ENCODE peak calls at places on chromosomes 7 and 10, in four cellular contexts. One of them, this sample, is unnamed.
A peak's percentile ranks its signal among the peaks of the same experiment; 100 is the strongest.

GRCh38 chr7:30206466-30206865 is 71.7 kb downstream of the MTURN start:
- DNase-seq in HCT116: peak; percentile 63
- DNase-seq in K562: no peak
- DNase-seq in HEK293T: no peak
- DNase-seq in this sample: no peak

GRCh38 chr10:43338117-43338516 is 33.3 kb upstream of the FXYD4 start:
- DNase-seq in HCT116: no peak
- DNase-seq in K562: no peak
- DNase-seq in HEK293T: no peak
- DNase-seq in this sample: peak; percentile 37

GRCh38 chr10:96413151-96413787 is 54.5 kb upstream of the OPALIN start:
- DNase-seq in HCT116: no peak
- DNase-seq in K562: peak; percentile 19
- DNase-seq in HEK293T: no peak
- DNase-seq in this sample: peak; percentile 66

GRCh38 chr7:142808802-142809583 is 38.2 kb downstream of the PRSS2 start:
- DNase-seq in HCT116: no peak
- DNase-seq in K562: peak; percentile 67
- DNase-seq in HEK293T: no peak
- DNase-seq in this sample: no peak

GRCh38 chr10:23868121-23868520 is 340.8 kb upstream of the KIAA1217 start:
- DNase-seq in HCT116: no peak
- DNase-seq in K562: no peak
- DNase-seq in HEK293T: no peak
- DNase-seq in this sample: no peak

GRCh38 chr7:122546496-122546895 is 152.4 kb downstream of the RNF133 start:
- DNase-seq in HCT116: no peak
- DNase-seq in K562: no peak
- DNase-seq in HEK293T: no peak
- DNase-seq in this sample: no peak

GRCh38 chr7:145534301-145534700 is 582.3 kb upstream of the CNTNAP2 start:
- DNase-seq in HCT116: no peak
- DNase-seq in K562: no peak
- DNase-seq in HEK293T: no peak
- DNase-seq in this sample: no peak

GRCh38 chr10:117256910-117257309 is 16.0 kb downstream of the SLC18A2 start:
- DNase-seq in HCT116: no peak
- DNase-seq in K562: no peak
- DNase-seq in HEK293T: no peak
- DNase-seq in this sample: no peak

GRCh38 chr7:98995111-98995510 is 116.8 kb downstream of the TRRAP start:
- DNase-seq in HCT116: no peak
- DNase-seq in K562: no peak
- DNase-seq in HEK293T: no peak
- DNase-seq in this sample: no peak

GRCh38 chr10:77163670-77164348 is 473.8 kb downstream of the KCNMA1 start:
- DNase-seq in HCT116: peak; percentile 43
- DNase-seq in K562: no peak
- DNase-seq in HEK293T: no peak
- DNase-seq in this sample: no peak

GRCh38 chr7:63092951-63093350 is 905.7 kb upstream of the ZNF722 start:
- DNase-seq in HCT116: no peak
- DNase-seq in K562: no peak
- DNase-seq in HEK293T: no peak
- DNase-seq in this sample: no peak

GRCh38 chr10:120998251-120998650 is 147.1 kb downstream of the WDR11 start:
- DNase-seq in HCT116: no peak
- DNase-seq in K562: no peak
- DNase-seq in HEK293T: no peak
- DNase-seq in this sample: no peak

GRCh38 chr10:34397324-34397723 is 417.8 kb downstream of the PARD3 start:
- DNase-seq in HCT116: no peak
- DNase-seq in K562: no peak
- DNase-seq in HEK293T: no peak
- DNase-seq in this sample: no peak
- TF ChIP-seq SP1 in HCT116: no peak
- TF ChIP-seq SP1 in K562: no peak
- TF ChIP-seq SP1 in HEK293T: no peak
- TF ChIP-seq SP1 in this sample: no peak

GRCh38 chr7:8637322-8637721 is 203.9 kb downstream of the NXPH1 start:
- DNase-seq in HCT116: no peak
- DNase-seq in K562: no peak
- DNase-seq in HEK293T: no peak
- DNase-seq in this sample: no peak
- TF ChIP-seq SP1 in HCT116: no peak
- TF ChIP-seq SP1 in K562: no peak
- TF ChIP-seq SP1 in HEK293T: no peak
- TF ChIP-seq SP1 in this sample: no peak

DNA sequence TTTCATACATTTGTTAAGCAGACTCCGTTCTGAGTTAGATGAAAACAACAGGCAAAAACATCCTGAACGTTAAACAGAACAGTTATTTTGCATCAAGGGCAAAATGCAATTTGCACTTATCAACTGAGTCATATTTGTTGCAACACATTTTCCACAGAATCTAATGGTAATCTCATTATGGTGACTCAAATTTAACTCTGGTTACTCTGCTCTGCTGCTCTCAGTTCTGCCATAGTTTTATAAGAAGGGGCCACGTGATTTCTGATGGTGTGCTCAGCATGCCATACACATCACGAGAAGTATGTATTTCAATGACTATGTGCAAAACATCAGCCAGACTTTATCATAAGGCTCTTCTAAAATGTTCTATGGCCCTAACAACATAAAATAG is 148.8 kb downstream of the CHCHD3 start:
- DNase-seq in HCT116: no peak
- DNase-seq in K562: no peak
- DNase-seq in HEK293T: no peak
- DNase-seq in this sample: no peak
- TF ChIP-seq SP1 in HCT116: no peak
- TF ChIP-seq SP1 in K562: no peak
- TF ChIP-seq SP1 in HEK293T: no peak
- TF ChIP-seq SP1 in this sample: no peak

GRCh38 chr10:69474688-69475432 is 23.6 kb downstream of the TSPAN15 start:
- DNase-seq in HCT116: no peak
- DNase-seq in K562: no peak
- DNase-seq in HEK293T: no peak
- DNase-seq in this sample: no peak

GRCh38 chr10:69472142-69472541 is 20.9 kb downstream of the TSPAN15 start:
- DNase-seq in HCT116: no peak
- DNase-seq in K562: no peak
- DNase-seq in HEK293T: no peak
- DNase-seq in this sample: no peak

GRCh38 chr10:69475433-69475830 is 24.2 kb downstream of the TSPAN15 start:
- DNase-seq in HCT116: no peak
- DNase-seq in K562: no peak
- DNase-seq in HEK293T: no peak
- DNase-seq in this sample: no peak

GRCh38 chr10:69472544-69472943 is 21.3 kb downstream of the TSPAN15 start:
- DNase-seq in HCT116: no peak
- DNase-seq in K562: no peak
- DNase-seq in HEK293T: no peak
- DNase-seq in this sample: no peak

DNA sequence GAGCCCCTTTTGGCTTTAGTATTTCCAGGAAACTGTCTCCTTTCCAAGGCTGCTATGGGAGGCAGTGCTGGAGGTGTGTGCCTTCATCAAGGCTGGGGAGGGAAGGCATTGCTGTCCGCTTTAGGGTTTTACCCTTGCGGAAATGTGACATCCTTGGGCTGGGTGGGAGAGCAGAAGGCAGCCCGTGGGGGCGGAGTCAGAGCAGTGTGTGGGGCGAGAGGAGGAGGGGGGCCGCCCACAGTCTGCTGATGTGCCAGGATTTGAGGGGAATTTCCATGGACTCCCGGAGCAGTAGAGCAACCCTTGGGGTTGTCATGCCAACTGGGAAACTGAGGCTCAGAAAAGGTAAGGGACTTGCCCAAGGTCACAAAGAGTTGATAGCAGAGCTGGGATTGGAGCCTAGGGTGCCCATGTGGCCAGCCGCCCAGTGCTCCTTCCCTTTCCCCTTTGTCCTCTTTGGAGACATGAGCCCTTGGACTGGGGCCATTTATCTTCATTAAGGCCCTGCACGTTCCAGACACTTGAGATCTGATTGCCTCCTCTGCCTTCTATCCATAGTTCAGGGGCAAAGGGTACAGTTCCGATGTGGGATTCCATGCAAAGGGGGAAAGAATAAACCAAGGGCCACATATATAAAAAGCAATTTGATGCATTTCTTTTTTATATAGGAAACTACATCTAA is 22.2 kb downstream of the TSPAN15 start:
- DNase-seq in HCT116: no peak
- DNase-seq in K562: no peak
- DNase-seq in HEK293T: no peak
- DNase-seq in this sample: no peak
- TF ChIP-seq SP1 in HCT116: no peak
- TF ChIP-seq SP1 in K562: no peak
- TF ChIP-seq SP1 in HEK293T: no peak
- TF ChIP-seq SP1 in this sample: no peak

GRCh38 chr10:70458329-70459060 is 17.0 kb upstream of the NODAL start:
- DNase-seq in HCT116: no peak
- DNase-seq in K562: peak; percentile 81
- DNase-seq in HEK293T: peak; percentile 43
- DNase-seq in this sample: peak; percentile 54
- TF ChIP-seq SP1 in HCT116: no peak
- TF ChIP-seq SP1 in K562: no peak
- TF ChIP-seq SP1 in HEK293T: no peak
- TF ChIP-seq SP1 in this sample: peak; percentile 11

GRCh38 chr10:36640626-36641025 is 484.8 kb upstream of the ANKRD30A start:
- DNase-seq in HCT116: no peak
- DNase-seq in K562: no peak
- DNase-seq in HEK293T: no peak
- DNase-seq in this sample: no peak

GRCh38 chr10:36636285-36636839 is 489.0 kb upstream of the ANKRD30A start:
- DNase-seq in HCT116: no peak
- DNase-seq in K562: no peak
- DNase-seq in HEK293T: no peak
- DNase-seq in this sample: no peak

GRCh38 chr10:36636879-36637278 is 488.5 kb upstream of the ANKRD30A start:
- DNase-seq in HCT116: no peak
- DNase-seq in K562: no peak
- DNase-seq in HEK293T: no peak
- DNase-seq in this sample: no peak

GRCh38 chr10:36634916-36635315 is 490.5 kb upstream of the ANKRD30A start:
- DNase-seq in HCT116: no peak
- DNase-seq in K562: no peak
- DNase-seq in HEK293T: no peak
- DNase-seq in this sample: no peak

GRCh38 chr10:36638461-36638860 is 486.9 kb upstream of the ANKRD30A start:
- DNase-seq in HCT116: no peak
- DNase-seq in K562: no peak
- DNase-seq in HEK293T: no peak
- DNase-seq in this sample: no peak
- TF ChIP-seq SP1 in HCT116: no peak
- TF ChIP-seq SP1 in K562: no peak
- TF ChIP-seq SP1 in HEK293T: no peak
- TF ChIP-seq SP1 in this sample: no peak

GRCh38 chr7:134916428-134916883 is 69.9 kb upstream of the AGBL3 start:
- DNase-seq in HCT116: no peak
- DNase-seq in K562: no peak
- DNase-seq in HEK293T: no peak
- DNase-seq in this sample: no peak
- TF ChIP-seq SP1 in HCT116: no peak
- TF ChIP-seq SP1 in K562: no peak
- TF ChIP-seq SP1 in HEK293T: no peak
- TF ChIP-seq SP1 in this sample: no peak

This sample was measured in WTC11.